ENCODE peak calls at places on chromosomes 4 and X, in ten cellular contexts. M is dorsolateral prefrontal cortex, L is H4, H is NCI-H460, S is EL, Z is retina, P is SK-MEL-5, C is NCI-H2029 treated with DMSO at 0.1 percent for 48 hours, V is Caco-2, D is right atrium auricular region. R is an unnamed sample.

GRCh38 chr4:9954468-9954867 is 66.8 kb downstream of the SLC2A9 start:
- DNase-seq in M (no peak), L (no peak), H (no peak), S (no peak), Z (no peak), P (no peak), C (no peak), V (no peak), D (peak), R (no peak)

GRCh38 chr4:128544277-128544676 is 256.7 kb upstream of the PGRMC2 start:
- DNase-seq in M (no peak), L (no peak), H (no peak), S (no peak), Z (no peak), P (no peak), C (no peak), V (no peak), D (no peak), R (no peak)

GRCh38 chr4:102422843-102423242 is 77.6 kb upstream of the SLC39A8 start:
- DNase-seq in M (no peak), L (no peak), H (no peak), S (no peak), Z (no peak), P (no peak), C (no peak), V (no peak), D (no peak), R (no peak)

GRCh38 chrX:107581923-107582322 is 46.4 kb upstream of the PRPS1 start:
- DNase-seq in M (no peak), L (no peak), H (no peak), S (no peak), Z (no peak), P (no peak), C (no peak), V (no peak), D (no peak), R (no peak)

GRCh38 chr4:150257338-150257737 is 179.1 kb downstream of the DCLK2 start:
- DNase-seq in M (no peak), L (no peak), H (no peak), S (no peak), Z (no peak), P (no peak), C (no peak), V (peak), D (no peak), R (no peak)

GRCh38 chrX:47169273-47169672 is 24.3 kb downstream of the RBM10 start:
- DNase-seq in M (no peak), L (no peak), H (no peak), S (no peak), Z (no peak), P (no peak), C (no peak), V (no peak), D (no peak), R (no peak)

GRCh38 chr4:94957030-94957429 is 199.3 kb downstream of the BMPR1B start:
- DNase-seq in M (no peak), L (no peak), H (no peak), S (no peak), Z (no peak), P (no peak), C (no peak), V (no peak), D (no peak), R (peak)

GRCh38 chrX:46016296-46016695 is 528.9 kb downstream of the ZNF674 start:
- DNase-seq in M (no peak), L (no peak), H (no peak), S (no peak), Z (no peak), P (no peak), C (no peak), V (no peak), D (no peak), R (no peak)

GRCh38 chrX:154719132-154719675 is 31.7 kb downstream of the GAB3 start:
- DNase-seq in M (no peak), L (peak), H (no peak), S (peak), Z (no peak), P (no peak), C (no peak), V (no peak), D (no peak), R (no peak)

GRCh38 chr4:40617903-40618302 is 11.8 kb downstream of the RBM47 start:
- DNase-seq in M (no peak), L (no peak), H (no peak), S (no peak), Z (no peak), P (no peak), C (no peak), V (no peak), D (no peak), R (no peak)

GRCh38 chr4:56681158-56681848 is at the start of gene HOPX:
- DNase-seq in M (no peak), L (no peak), H (peak), S (no peak), Z (peak), P (no peak), C (peak), V (no peak), D (peak), R (no peak)

GRCh38 chr4:17912011-17912410 is 101.2 kb downstream of the NCAPG start:
- DNase-seq in M (peak), L (no peak), H (no peak), S (no peak), Z (no peak), P (no peak), C (peak), V (no peak), D (no peak), R (no peak)

GRCh38 chrX:48974033-48974432 is 2.4 kb upstream of the KCND1 start:
- DNase-seq in M (no peak), L (no peak), H (no peak), S (no peak), Z (no peak), P (no peak), C (no peak), V (no peak), D (no peak), R (no peak)

GRCh38 chrX:40462797-40463196 is 118.0 kb upstream of the ATP6AP2 start:
- DNase-seq in M (no peak), L (no peak), H (no peak), S (no peak), Z (no peak), P (no peak), C (no peak), V (no peak), D (no peak), R (no peak)

GRCh38 chrX:43121637-43122036 is 343.7 kb upstream of the PPP1R2C start:
- DNase-seq in M (no peak), L (peak), H (no peak), S (no peak), Z (no peak), P (no peak), C (no peak), V (no peak), D (no peak), R (no peak)

GRCh38 chr4:168832746-168833575 is 177.1 kb downstream of the CBR4 start:
- DNase-seq in M (no peak), L (no peak), H (no peak), S (peak), Z (peak), P (no peak), C (no peak), V (no peak), D (no peak), R (peak)

GRCh38 chrX:30504309-30504708 is 73.3 kb downstream of the TASL start:
- DNase-seq in M (no peak), L (peak), H (peak), S (peak), Z (no peak), P (peak), C (peak), V (no peak), D (no peak), R (no peak)

GRCh38 chrX:71147496-71148277 is 3.0 kb downstream of the NLGN3 start:
- DNase-seq in M (no peak), L (no peak), H (no peak), S (no peak), Z (no peak), P (no peak), C (no peak), V (no peak), D (no peak), R (no peak)

GRCh38 chr4:143397335-143397734 is 60.7 kb downstream of the GAB1 start:
- DNase-seq in M (no peak), L (no peak), H (no peak), S (peak), Z (no peak), P (no peak), C (no peak), V (no peak), D (no peak), R (no peak)

GRCh38 chrX:19883878-19884277 is 3.5 kb downstream of the SH3KBP1 start:
- DNase-seq in M (no peak), L (no peak), H (no peak), S (no peak), Z (no peak), P (no peak), C (no peak), V (no peak), D (no peak), R (no peak)

GRCh38 chr4:8281519-8282133 is 12.1 kb downstream of the HTRA3 start:
- DNase-seq in M (no peak), L (no peak), H (no peak), S (peak), Z (no peak), P (no peak), C (no peak), V (no peak), D (peak), R (no peak)

GRCh38 chr4:70603856-70604255 is 11.8 kb downstream of the AMBN start:
- DNase-seq in M (no peak), L (no peak), H (no peak), S (no peak), Z (no peak), P (no peak), C (no peak), V (no peak), D (no peak), R (no peak)

GRCh38 chr4:74237425-74237966 is 70.8 kb upstream of the EPGN start:
- DNase-seq in M (no peak), L (no peak), H (no peak), S (no peak), Z (no peak), P (no peak), C (no peak), V (no peak), D (no peak), R (no peak)

GRCh38 chrX:13689519-13690211 is 737 bp downstream of the RAB9A start:
- DNase-seq in M (no peak), L (no peak), H (no peak), S (peak), Z (no peak), P (no peak), C (no peak), V (no peak), D (no peak), R (no peak)

GRCh38 chr4:100962698-100963097 is 384.6 kb downstream of the PPP3CA start:
- DNase-seq in M (no peak), L (no peak), H (no peak), S (no peak), Z (no peak), P (no peak), C (no peak), V (no peak), D (no peak), R (no peak)

GRCh38 chr4:5805270-5805669 is 87.6 kb downstream of the CRMP1 start:
- DNase-seq in M (no peak), L (no peak), H (no peak), S (no peak), Z (no peak), P (no peak), C (no peak), V (no peak), D (no peak), R (no peak)

GRCh38 chr4:15754323-15754722 is 23.8 kb upstream of the CD38 start:
- DNase-seq in M (no peak), L (peak), H (no peak), S (peak), Z (no peak), P (no peak), C (no peak), V (no peak), D (no peak), R (no peak)

GRCh38 chrX:23292979-23293651 is 41.5 kb upstream of the PTCHD1 start:
- DNase-seq in M (no peak), L (peak), H (no peak), S (peak), Z (peak), P (no peak), C (no peak), V (no peak), D (no peak), R (peak)

GRCh38 chrX:68084765-68085164 is 348.5 kb downstream of the OPHN1 start:
- DNase-seq in M (no peak), L (no peak), H (no peak), S (peak), Z (no peak), P (no peak), C (no peak), V (no peak), D (no peak), R (no peak)

GRCh38 chr4:175394213-175394612 is 417.9 kb downstream of the GPM6A start:
- DNase-seq in M (no peak), L (no peak), H (no peak), S (no peak), Z (no peak), P (no peak), C (no peak), V (no peak), D (no peak), R (no peak)

GRCh38 chr4:44479731-44480130 is 31.1 kb upstream of the KCTD8 start:
- DNase-seq in M (no peak), L (no peak), H (no peak), S (no peak), Z (no peak), P (no peak), C (no peak), V (no peak), D (no peak), R (no peak)

GRCh38 chrX:129876734-129877395 is 29.1 kb upstream of the UTP14A start:
- DNase-seq in M (no peak), L (peak), H (no peak), S (peak), Z (no peak), P (peak), C (peak), V (peak), D (no peak), R (no peak)

GRCh38 chrX:70398899-70399298 is 24.2 kb upstream of the GDPD2 start:
- DNase-seq in M (no peak), L (no peak), H (no peak), S (no peak), Z (no peak), P (no peak), C (no peak), V (no peak), D (no peak), R (no peak)

GRCh38 chr4:105460306-105460705 is 13.6 kb downstream of the PPA2 start:
- DNase-seq in M (no peak), L (no peak), H (no peak), S (no peak), Z (no peak), P (no peak), C (no peak), V (no peak), D (no peak), R (no peak)

GRCh38 chr4:37439809-37440518 is 195.4 kb downstream of the NWD2 start:
- DNase-seq in M (no peak), L (no peak), H (no peak), S (no peak), Z (no peak), P (no peak), C (no peak), V (peak), D (no peak), R (no peak)

GRCh38 chrX:120446503-120446902 is 22.6 kb downstream of the LAMP2 start:
- DNase-seq in M (no peak), L (peak), H (no peak), S (peak), Z (no peak), P (peak), C (no peak), V (no peak), D (no peak), R (no peak)

R was measured in nephron progenitor cell.